ENCODE peak calls at places on chromosome 18, in six cellular contexts. T is CD8-positive, alpha-beta T cell; U is ovary; W is kidney; V is body of pancreas; E is testis. J is an unnamed sample. For H3K4me1 and H3K36me3, the result is how much of the 10 kb centered on the place peaks cover.

GRCh38 chr18:79965119-79965902 is 868 bp downstream of the HSBP1L1 start:
- DNase-seq in T (no peak), U (peak), W (peak), V (peak), E (no peak), J (peak)

GRCh38 chr18:8366070-8366469 is 243.2 kb upstream of the RAB12 start:
- DNase-seq in T (no peak), U (no peak), W (no peak), V (no peak), E (no peak), J (no peak)

GRCh38 chr18:74540689-74541421 is 6.6 kb downstream of the CNDP1 start:
- DNase-seq in T (no peak), U (no peak), W (no peak), V (no peak), E (no peak), J (no peak)

GRCh38 chr18:33239298-33239697 is 201.2 kb downstream of the CCDC178 start:
- DNase-seq in T (no peak), U (no peak), W (no peak), V (no peak), E (no peak), J (no peak)

GRCh38 chr18:40055262-40055661 is 1899.8 kb upstream of the PIK3C3 start:
- DNase-seq in T (no peak), U (no peak), W (no peak), V (no peak), E (no peak), J (no peak)

GRCh38 chr18:29083545-29083944 is 906.6 kb upstream of the CDH2 start:
- DNase-seq in T (no peak), U (no peak), W (no peak), V (no peak), E (no peak), J (no peak)

GRCh38 chr18:22503803-22504202 is 86.1 kb upstream of the CTAGE1 start:
- DNase-seq in T (no peak), U (peak), W (no peak), V (no peak), E (no peak), J (no peak)

GRCh38 chr18:22021701-22022100 is 147.7 kb upstream of the GATA6 start:
- DNase-seq in T (no peak), U (no peak), W (no peak), V (peak), E (no peak), J (peak)

GRCh38 chr18:32289480-32290075 is 99.7 kb downstream of the MEP1B start:
- DNase-seq in T (no peak), U (peak), W (no peak), V (peak), E (peak), J (peak)

GRCh38 chr18:7062844-7063243 is 54.8 kb downstream of the LAMA1 start:
- DNase-seq in T (no peak), U (no peak), W (no peak), V (no peak), E (no peak), J (no peak)

GRCh38 chr18:11998182-11998581 is 16.9 kb downstream of the IMPA2 start:
- DNase-seq in T (no peak), U (no peak), W (peak), V (peak), E (no peak), J (no peak)

GRCh38 chr18:54737986-54738385 is 90.3 kb upstream of the RAB27B start:
- DNase-seq in T (no peak), U (no peak), W (no peak), V (no peak), E (no peak), J (no peak)

GRCh38 chr18:21074336-21075323 is 37.0 kb downstream of the ROCK1 start:
- DNase-seq in T (no peak), U (no peak), W (no peak), V (no peak), E (no peak), J (peak)

GRCh38 chr18:36504928-36505327 is 207.4 kb downstream of the FHOD3 start:
- DNase-seq in T (no peak), U (no peak), W (no peak), V (no peak), E (no peak), J (no peak)

GRCh38 chr18:35941299-35941698 is 31.2 kb upstream of the RMP24 start:
- DNase-seq in T (no peak), U (no peak), W (no peak), V (no peak), E (no peak), J (no peak)

GRCh38 chr18:49973592-49973991 is 160.3 kb upstream of the ACAA2 start:
- DNase-seq in T (no peak), U (no peak), W (no peak), V (no peak), E (no peak), J (no peak)

GRCh38 chr18:79634593-79634992 is 45.0 kb upstream of the CTDP1 start:
- DNase-seq in T (no peak), U (no peak), W (peak), V (no peak), E (no peak), J (no peak)

GRCh38 chr18:25176516-25177042 is 175.4 kb downstream of the ZNF521 start:
- DNase-seq in T (no peak), U (no peak), W (peak), V (no peak), E (no peak), J (no peak)

GRCh38 chr18:51107594-51108305 is 77.7 kb downstream of the SMAD4 start:
- DNase-seq in T (no peak), U (no peak), W (no peak), V (no peak), E (no peak), J (no peak)

GRCh38 chr18:45448871-45449270 is 166.4 kb upstream of the SLC14A2 start:
- DNase-seq in T (no peak), U (no peak), W (no peak), V (no peak), E (no peak), J (no peak)

GRCh38 chr18:9720327-9720726 is 12.2 kb downstream of the RAB31 start:
- DNase-seq in T (no peak), U (no peak), W (no peak), V (no peak), E (no peak), J (no peak)

GRCh38 chr18:9721893-9722515 is 13.9 kb downstream of the RAB31 start:
- DNase-seq in T (no peak), U (no peak), W (no peak), V (no peak), E (no peak), J (no peak)

GRCh38 chr18:9719421-9719981 is 11.4 kb downstream of the RAB31 start:
- DNase-seq in T (no peak), U (peak), W (peak), V (no peak), E (no peak), J (no peak)

GRCh38 chr18:9724797-9725196 is 16.7 kb downstream of the RAB31 start:
- DNase-seq in T (no peak), U (no peak), W (no peak), V (no peak), E (no peak), J (no peak)

DNA sequence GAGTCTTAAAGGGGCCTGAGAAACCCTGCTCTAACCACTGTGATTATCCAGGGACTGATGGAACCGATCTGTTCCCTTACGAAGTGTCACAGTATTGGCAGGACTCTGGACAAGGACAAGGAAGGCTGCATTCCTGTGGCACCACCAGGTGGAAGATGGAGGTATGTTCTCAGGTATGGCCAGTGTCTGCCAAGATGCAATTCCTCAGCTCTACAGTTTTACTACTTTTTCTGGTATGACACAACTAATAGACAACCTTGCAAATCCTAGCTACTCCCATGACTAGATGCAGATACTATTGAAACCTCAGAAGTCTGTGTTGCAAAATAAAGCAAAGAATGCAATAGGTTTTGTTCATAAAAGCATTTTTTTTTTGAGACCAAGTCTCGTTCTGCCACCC is 14.6 kb downstream of the RAB31 start:
- DNase-seq in T (no peak), U (no peak), W (no peak), V (peak), E (no peak), J (peak)
- TF ChIP-seq CTCF in T (no peak), U (no peak), W (peak), V (peak), E (no peak), J (peak)

GRCh38 chr18:13465126-13465446 is 246.5 kb downstream of the LDLRAD4 start:
- DNase-seq in T (no peak), U (no peak), W (no peak), V (no peak), E (no peak), J (no peak)

GRCh38 chr18:13463526-13463925 is 245.0 kb downstream of the LDLRAD4 start:
- DNase-seq in T (no peak), U (no peak), W (no peak), V (no peak), E (no peak), J (no peak)

GRCh38 chr18:13462686-13463085 is 244.1 kb downstream of the LDLRAD4 start:
- DNase-seq in T (no peak), U (no peak), W (no peak), V (no peak), E (no peak), J (no peak)

GRCh38 chr18:13464432-13465125 is 246.0 kb downstream of the LDLRAD4 start:
- DNase-seq in T (peak), U (no peak), W (no peak), V (peak), E (no peak), J (no peak)

DNA sequence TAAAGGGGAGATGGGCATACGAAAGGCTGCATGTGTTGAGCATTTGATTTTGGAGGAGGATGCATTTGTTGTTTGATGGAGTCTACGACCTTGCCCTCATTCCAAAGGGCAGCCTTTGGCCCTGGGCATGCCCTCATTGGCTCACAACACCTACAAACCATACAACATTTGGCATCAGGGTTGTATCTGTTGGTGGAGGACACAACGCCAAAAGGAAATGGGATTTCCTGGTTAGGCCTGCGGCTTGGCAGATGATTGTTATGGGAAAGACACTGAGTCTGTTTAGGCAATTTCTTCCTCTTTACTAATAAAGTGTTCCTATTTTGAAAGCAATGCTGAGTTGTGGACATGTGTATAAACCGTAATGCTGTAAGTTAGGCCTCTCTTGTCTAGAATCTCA is 246.9 kb downstream of the LDLRAD4 start:
- DNase-seq in T (no peak), U (no peak), W (no peak), V (no peak), E (no peak), J (no peak)
- H3K4me1 ChIP-seq in T (under half), U (under half), W (under half), V (under half), E (under half), J (under half)

GRCh38 chr18:13028869-13029268 is 37.7 kb downstream of the CEP192 start:
- DNase-seq in T (no peak), U (no peak), W (no peak), V (no peak), E (no peak), J (no peak)
- H3K36me3 ChIP-seq in T (under half), U (under half), W (under half), V (under half), E (under half), J (under half)

DNA sequence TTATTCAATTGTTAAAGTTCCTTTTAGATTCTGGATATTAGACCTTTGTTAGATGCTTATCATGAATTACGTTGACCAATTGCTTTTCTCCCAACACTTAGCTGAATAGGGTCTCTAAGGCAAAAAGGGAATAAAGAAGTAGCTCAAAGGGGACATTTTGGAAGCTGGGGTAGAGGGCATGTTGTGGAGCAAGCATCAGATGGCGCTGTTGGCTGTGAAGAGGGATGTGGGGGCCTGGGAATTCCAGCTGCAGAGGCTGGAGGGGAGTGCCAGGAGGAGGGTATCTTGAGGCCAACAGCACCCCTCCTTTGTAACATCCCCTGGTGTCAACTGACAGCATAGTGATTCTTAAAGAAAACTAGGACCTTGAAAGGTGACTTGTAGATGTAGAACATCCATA is 198.2 kb downstream of the ADCYAP1 start:
- DNase-seq in T (no peak), U (no peak), W (no peak), V (no peak), E (no peak), J (no peak)
- TF ChIP-seq CTCF in T (no peak), U (no peak), W (no peak), V (no peak), E (no peak), J (no peak)

GRCh38 chr18:77038182-77038581 is 94.4 kb downstream of the MBP start:
- DNase-seq in T (no peak), U (no peak), W (no peak), V (no peak), E (no peak), J (no peak)
- H3K4me1 ChIP-seq in T (under half), U (under half), W (under half), V (under half), E (under half), J (under half)

GRCh38 chr18:58389745-58390144 is 239.1 kb downstream of the ALPK2 start:
- DNase-seq in T (no peak), U (no peak), W (no peak), V (no peak), E (no peak), J (no peak)

GRCh38 chr18:58390399-58390798 is 238.5 kb downstream of the ALPK2 start:
- DNase-seq in T (no peak), U (no peak), W (no peak), V (no peak), E (no peak), J (no peak)

GRCh38 chr18:58386780-58387179 is 242.1 kb downstream of the ALPK2 start:
- DNase-seq in T (no peak), U (no peak), W (no peak), V (no peak), E (no peak), J (no peak)

GRCh38 chr18:58387716-58388115 is 241.2 kb downstream of the ALPK2 start:
- DNase-seq in T (no peak), U (no peak), W (no peak), V (no peak), E (no peak), J (no peak)

GRCh38 chr18:58388736-58389135 is 240.2 kb downstream of the ALPK2 start:
- DNase-seq in T (no peak), U (no peak), W (no peak), V (no peak), E (no peak), J (no peak)
- H3K36me3 ChIP-seq in T (under half), U (under half), W (half or more), V (under half), E (under half), J (under half)